ENCODE peak calls at places on chromosomes 4 and X, in five cellular contexts. P is GM12878, A is IMR-90, M is K562, U is A549. S is an unnamed sample.
A peak's percentile ranks its signal among the peaks of the same experiment; 100 is the strongest.

GRCh38 chrX:52574416-52575275 is 57.8 kb upstream of the XAGE1B start:
- DNase-seq in P (peak; percentile 2), A (peak; percentile 61), M (peak; percentile 34), U (peak; percentile 76), S (peak; percentile 39)

GRCh38 chrX:100864967-100865366 is 9.2 kb downstream of the NOX1 start:
- DNase-seq in P (no peak), A (peak; percentile 57), M (no peak), U (no peak), S (no peak)

GRCh38 chr4:168589154-168589553 is 92.3 kb downstream of the PALLD start:
- DNase-seq in P (no peak), A (peak; percentile 90), M (no peak), U (peak; percentile 74), S (no peak)

GRCh38 chrX:36721990-36722389 is 286.2 kb upstream of the FAM47C start:
- DNase-seq in P (no peak), A (no peak), M (no peak), U (no peak), S (no peak)

GRCh38 chr4:4831266-4831665 is 28.2 kb upstream of the MSX1 start:
- DNase-seq in P (no peak), A (no peak), M (no peak), U (no peak), S (no peak)

GRCh38 chrX:82141942-82142341 is 940.0 kb downstream of the SH3BGRL start:
- DNase-seq in P (no peak), A (no peak), M (no peak), U (no peak), S (no peak)

GRCh38 chr4:38030023-38030422 is 69.8 kb downstream of the PTTG2 start:
- DNase-seq in P (no peak), A (peak; percentile 82), M (no peak), U (no peak), S (no peak)

GRCh38 chr4:51885371-51885770 is 42.4 kb downstream of the DCUN1D4 start:
- DNase-seq in P (no peak), A (peak; percentile 28), M (peak; percentile 22), U (peak; percentile 19), S (peak; percentile 44)

GRCh38 chr4:150501983-150502382 is 80.0 kb upstream of the MAB21L2 start:
- DNase-seq in P (no peak), A (peak; percentile 60), M (no peak), U (no peak), S (no peak)

GRCh38 chrX:141632124-141632523 is 42.6 kb downstream of the SPANXA2 start:
- DNase-seq in P (no peak), A (no peak), M (no peak), U (no peak), S (no peak)

GRCh38 chr4:158775091-158775651 is 6.3 kb downstream of the FNIP2 start:
- DNase-seq in P (no peak), A (peak; percentile 68), M (no peak), U (peak; percentile 20), S (no peak)
- TF ChIP-seq RAD21 in P (no peak), A (no peak), M (no peak), U (no peak), S (no peak)

DNA sequence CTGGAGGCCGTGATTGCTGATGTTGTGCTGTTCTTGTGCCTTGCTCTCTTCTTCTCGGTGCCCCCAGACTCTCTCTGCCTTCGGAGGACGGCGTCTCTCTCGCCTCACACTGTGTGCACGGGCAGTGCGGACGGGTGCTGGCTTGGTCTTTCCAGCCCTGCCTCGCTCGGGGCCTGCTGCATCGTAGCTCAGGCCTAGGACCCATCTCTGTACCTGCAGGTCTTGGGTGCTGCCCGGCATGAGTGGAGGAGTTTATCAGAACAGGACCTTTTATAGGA is 18.2 kb downstream of the RGS12 start:
- DNase-seq in P (no peak), A (no peak), M (no peak), U (no peak), S (no peak)
- TF ChIP-seq BHLHE40 in P (no peak), A (no peak), M (no peak), U (no peak), S (no peak)

GRCh38 chr4:129231907-129232626 is 136.1 kb downstream of the C4orf33 start:
- DNase-seq in P (no peak), A (no peak), M (no peak), U (no peak), S (no peak)

GRCh38 chr4:129236351-129236750 is 140.4 kb downstream of the C4orf33 start:
- DNase-seq in P (no peak), A (no peak), M (peak; percentile 9), U (no peak), S (no peak)

GRCh38 chr4:129233691-129234090 is 137.7 kb downstream of the C4orf33 start:
- DNase-seq in P (no peak), A (no peak), M (no peak), U (no peak), S (no peak)

GRCh38 chr4:129232627-129233337 is 136.8 kb downstream of the C4orf33 start:
- DNase-seq in P (no peak), A (no peak), M (no peak), U (no peak), S (no peak)

GRCh38 chr4:129230836-129231235 is 134.9 kb downstream of the C4orf33 start:
- DNase-seq in P (no peak), A (no peak), M (no peak), U (no peak), S (no peak)
- TF ChIP-seq RAD21 in P (no peak), A (no peak), M (no peak), U (no peak), S (no peak)

GRCh38 chrX:47093860-47094259 is 15.6 kb downstream of the RGN start:
- DNase-seq in P (no peak), A (no peak), M (no peak), U (no peak), S (no peak)
- TF ChIP-seq BHLHE40 in P (no peak), A (no peak), M (no peak), U (no peak), S (no peak)

GRCh38 chr4:77006753-77007355 is 57.3 kb downstream of the SEPTIN11 start:
- DNase-seq in P (no peak), A (no peak), M (no peak), U (no peak), S (no peak)
- TF ChIP-seq RAD21 in P (no peak), A (no peak), M (no peak), U (no peak), S (no peak)

GRCh38 chr4:82780398-82781231 is 18.0 kb downstream of the SCD5 start:
- DNase-seq in P (no peak), A (peak; percentile 59), M (no peak), U (peak; percentile 51), S (peak; percentile 57)
- TF ChIP-seq BHLHE40 in P (no peak), A (no peak), M (no peak), U (no peak), S (no peak)